ENCODE peak calls at places on chromosome 21, in seven cellular contexts. Q, P, N, T, B, R and Y are unnamed samples.

GRCh38 chr21:15250384-15250783 is 185.6 kb upstream of the NRIP1 start:
- DNase-seq in R (no peak), Q (no peak), N (no peak), B (no peak), T (peak), P (no peak), Y (no peak)

GRCh38 chr21:45091540-45092322 is 17.4 kb downstream of the ADARB1 start:
- DNase-seq in N (no peak), B (no peak), R (no peak), Q (no peak), P (no peak), T (peak), Y (no peak)

GRCh38 chr21:25963186-25963585 is 207.4 kb downstream of the APP start:
- DNase-seq in R (no peak), P (no peak), Q (no peak), B (no peak), T (peak), N (no peak), Y (peak)

GRCh38 chr21:44424608-44425306 is 30.6 kb upstream of the LRRC3 start:
- DNase-seq in N (no peak), Q (no peak), R (no peak), B (no peak), T (no peak), P (peak), Y (no peak)

GRCh38 chr21:25887166-25887565 is 152.4 kb downstream of the GABPA start:
- DNase-seq in P (no peak), B (no peak), Q (no peak), R (peak), N (no peak), T (no peak), Y (no peak)

GRCh38 chr21:29892379-29892778 is 47.4 kb downstream of the GRIK1 start:
- DNase-seq in N (no peak), B (no peak), R (no peak), T (no peak), P (no peak), Q (no peak), Y (no peak)

GRCh38 chr21:25396135-25396711 is 211.1 kb downstream of the MRPL39 start:
- DNase-seq in N (no peak), B (no peak), R (no peak), P (no peak), T (no peak), Q (no peak), Y (no peak)

GRCh38 chr21:37455504-37455911 is 88.9 kb downstream of the DYRK1A start:
- DNase-seq in Q (no peak), P (no peak), T (peak), B (peak), N (no peak), R (peak), Y (peak)

GRCh38 chr21:14850394-14850793 is 214.4 kb downstream of the NRIP1 start:
- DNase-seq in R (no peak), B (no peak), N (no peak), P (no peak), Q (no peak), T (peak), Y (no peak)

GRCh38 chr21:44377201-44377921 is 23.9 kb downstream of the TRPM2 start:
- DNase-seq in Q (no peak), T (no peak), N (no peak), B (no peak), R (peak), P (peak), Y (no peak)

GRCh38 chr21:45020629-45021427 is 53.6 kb upstream of the ADARB1 start:
- DNase-seq in N (no peak), P (no peak), R (no peak), Q (no peak), B (no peak), T (no peak), Y (no peak)

GRCh38 chr21:44636209-44637017 is 743 bp upstream of the KRTAP10-10 start:
- DNase-seq in T (no peak), N (no peak), B (no peak), Q (no peak), R (no peak), P (no peak), Y (no peak)

GRCh38 chr21:31647650-31648049 is 11.8 kb upstream of the SOD1 start:
- DNase-seq in R (no peak), B (no peak), T (no peak), N (no peak), Q (no peak), P (no peak), Y (no peak)

GRCh38 chr21:40373760-40374159 is 473.2 kb downstream of the DSCAM start:
- DNase-seq in N (no peak), R (no peak), P (no peak), T (no peak), B (no peak), Q (no peak), Y (no peak)

GRCh38 chr21:15976807-15977206 is 247.0 kb downstream of the USP25 start:
- DNase-seq in P (no peak), N (no peak), R (peak), T (no peak), Q (no peak), B (no peak), Y (no peak)

DNA sequence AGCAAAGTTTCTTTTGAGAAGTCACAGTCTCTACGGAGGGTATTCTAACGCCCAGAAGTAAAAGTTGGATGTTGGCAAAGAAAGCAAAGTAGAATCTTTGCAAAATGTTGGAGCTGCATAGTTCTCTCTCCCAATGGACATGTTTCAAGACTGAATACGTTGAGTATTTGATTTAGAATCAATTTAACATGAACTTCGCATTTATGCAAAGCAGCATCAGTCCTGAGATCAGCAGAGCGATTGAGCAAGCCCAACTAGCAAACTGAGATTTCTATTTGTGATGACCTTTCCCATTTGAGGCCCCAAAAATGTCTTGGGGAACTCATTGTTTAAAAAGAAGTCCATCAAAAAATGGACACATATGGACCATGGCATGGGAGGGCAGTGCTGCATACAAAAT is 8.0 kb downstream of the RUNX1 start:
- DNase-seq in T (no peak), R (no peak), Q (no peak), N (no peak), P (no peak), B (no peak), Y (no peak)
- H2BK5ac ChIP-seq in T (no peak), R (no peak), Q (no peak), N (no peak), P (no peak), B (no peak), Y (no peak)

DNA sequence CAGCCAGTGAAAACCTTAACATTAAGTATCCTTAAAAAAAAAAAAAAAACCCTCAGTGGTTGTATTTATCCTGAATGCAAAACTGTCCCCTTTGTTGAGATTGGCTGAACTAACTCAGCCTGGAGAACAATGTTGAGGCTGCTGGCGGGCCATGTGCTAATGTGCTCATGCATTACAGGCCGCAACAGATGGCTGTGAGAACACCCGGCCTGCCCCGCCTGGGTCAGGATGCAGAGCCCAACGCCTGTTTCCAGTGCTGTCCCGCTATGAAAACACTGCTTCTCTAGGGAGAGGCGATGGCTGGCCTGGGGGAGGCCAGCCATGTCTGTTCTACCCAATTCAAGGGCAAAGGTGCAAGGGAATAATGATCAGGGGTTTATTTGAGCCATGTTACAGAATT is 13.8 kb downstream of the OLIG2 start:
- DNase-seq in N (no peak), R (no peak), B (no peak), Q (no peak), P (no peak), T (no peak), Y (no peak)
- H4K8ac ChIP-seq in N (no peak), R (no peak), B (no peak), Q (no peak), P (no peak), T (no peak), Y (no peak)

GRCh38 chr21:42535602-42536171 is 22.0 kb downstream of the SLC37A1 start:
- DNase-seq in N (no peak), Q (no peak), T (no peak), R (no peak), B (no peak), P (no peak), Y (no peak)

GRCh38 chr21:42538479-42539275 is 25.0 kb downstream of the SLC37A1 start:
- DNase-seq in R (no peak), P (no peak), T (no peak), B (no peak), Q (no peak), N (no peak), Y (no peak)

GRCh38 chr21:42536601-42537000 is 22.9 kb downstream of the SLC37A1 start:
- DNase-seq in Q (no peak), R (no peak), P (no peak), N (no peak), B (no peak), T (no peak), Y (no peak)

GRCh38 chr21:42539342-42539741 is 25.7 kb downstream of the SLC37A1 start:
- DNase-seq in P (no peak), B (no peak), Q (no peak), R (no peak), N (no peak), T (no peak), Y (no peak)

DNA sequence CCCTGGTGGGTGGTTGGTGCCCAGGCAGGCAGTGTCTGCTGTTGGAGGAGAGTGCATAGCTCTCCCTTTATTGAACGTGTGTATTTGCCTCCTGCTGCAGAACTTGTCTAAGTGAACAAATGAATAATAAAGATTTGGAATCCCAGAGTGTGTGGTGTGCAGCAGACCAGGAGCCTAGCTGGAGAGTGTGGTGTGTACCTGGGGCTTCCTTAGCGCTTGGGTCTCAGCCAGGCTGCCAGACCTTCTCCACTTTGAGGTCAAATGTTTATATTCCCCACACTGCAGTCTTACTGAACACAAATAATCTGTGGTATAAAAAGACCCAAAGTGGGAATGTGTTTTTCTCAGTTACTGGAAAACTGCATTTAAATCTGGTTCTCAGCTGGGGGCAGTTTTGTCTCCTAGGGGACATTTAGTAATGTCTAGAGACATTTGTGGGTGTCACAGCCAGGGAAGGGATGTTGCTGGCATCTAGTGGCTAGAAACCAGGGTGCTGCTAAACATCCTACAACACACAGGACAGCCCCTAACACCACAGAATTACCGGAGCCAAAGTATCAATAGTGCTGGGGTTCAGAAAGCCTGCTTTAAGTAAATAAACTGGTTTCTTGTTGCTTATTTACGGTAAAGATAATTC is 23.6 kb downstream of the SLC37A1 start:
- DNase-seq in R (no peak), Q (no peak), B (no peak), T (no peak), P (no peak), N (no peak), Y (peak)
- H3K4ac ChIP-seq in R (no peak), Q (no peak), B (no peak), T (no peak), P (no peak), N (no peak), Y (no peak)

GRCh38 chr21:33899199-33899598 is 16.4 kb downstream of the ATP5PO start:
- DNase-seq in T (peak), R (no peak), Q (no peak), N (no peak), B (no peak), P (no peak), Y (no peak)

GRCh38 chr21:33902349-33902748 is 13.3 kb downstream of the ATP5PO start:
- DNase-seq in R (no peak), T (no peak), Q (no peak), N (no peak), P (no peak), B (no peak), Y (no peak)

GRCh38 chr21:33898546-33898945 is 17.1 kb downstream of the ATP5PO start:
- DNase-seq in Q (no peak), R (no peak), B (no peak), P (no peak), T (peak), N (no peak), Y (no peak)

GRCh38 chr21:33904041-33904440 is 11.6 kb downstream of the ATP5PO start:
- DNase-seq in R (no peak), T (no peak), B (no peak), Q (no peak), P (no peak), N (no peak), Y (no peak)

GRCh38 chr21:33901421-33902288 is 13.9 kb downstream of the ATP5PO start:
- DNase-seq in T (peak), R (peak), Q (no peak), N (peak), P (peak), B (peak), Y (peak)
- H2BK5ac ChIP-seq in T (no peak), R (no peak), Q (no peak), N (no peak), P (no peak), B (no peak), Y (no peak)

DNA sequence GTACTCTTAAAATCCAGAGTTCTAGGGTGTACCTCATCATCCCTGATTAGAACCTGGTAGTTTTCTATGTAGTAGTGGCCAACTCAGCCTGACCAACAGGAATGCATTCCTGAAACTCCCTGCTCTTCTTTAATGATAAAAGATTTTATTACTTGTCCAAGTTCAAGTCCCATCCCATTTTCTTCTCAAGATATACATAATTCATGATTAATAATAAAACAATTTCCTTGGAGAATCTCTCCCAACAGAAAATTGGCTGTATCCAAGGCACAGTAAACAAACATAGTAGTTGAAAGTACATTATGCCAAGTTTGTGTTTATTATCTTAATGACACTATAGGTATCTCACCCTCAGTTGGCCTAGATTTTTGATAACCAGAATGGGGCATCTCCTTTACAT is 714.1 kb upstream of the ADAMTS5 start:
- DNase-seq in Q (no peak), T (peak), P (no peak), R (no peak), N (no peak), B (no peak), Y (peak)
- H4K8ac ChIP-seq in Q (no peak), T (no peak), P (no peak), R (no peak), N (no peak), B (no peak), Y (no peak)

GRCh38 chr21:22679207-22679606 is 1681.0 kb downstream of the NCAM2 start:
- DNase-seq in T (no peak), R (no peak), N (no peak), P (no peak), B (no peak), Q (no peak), Y (no peak)
- H3K4ac ChIP-seq in T (no peak), R (no peak), N (no peak), P (no peak), B (no peak), Q (no peak), Y (no peak)

DNA sequence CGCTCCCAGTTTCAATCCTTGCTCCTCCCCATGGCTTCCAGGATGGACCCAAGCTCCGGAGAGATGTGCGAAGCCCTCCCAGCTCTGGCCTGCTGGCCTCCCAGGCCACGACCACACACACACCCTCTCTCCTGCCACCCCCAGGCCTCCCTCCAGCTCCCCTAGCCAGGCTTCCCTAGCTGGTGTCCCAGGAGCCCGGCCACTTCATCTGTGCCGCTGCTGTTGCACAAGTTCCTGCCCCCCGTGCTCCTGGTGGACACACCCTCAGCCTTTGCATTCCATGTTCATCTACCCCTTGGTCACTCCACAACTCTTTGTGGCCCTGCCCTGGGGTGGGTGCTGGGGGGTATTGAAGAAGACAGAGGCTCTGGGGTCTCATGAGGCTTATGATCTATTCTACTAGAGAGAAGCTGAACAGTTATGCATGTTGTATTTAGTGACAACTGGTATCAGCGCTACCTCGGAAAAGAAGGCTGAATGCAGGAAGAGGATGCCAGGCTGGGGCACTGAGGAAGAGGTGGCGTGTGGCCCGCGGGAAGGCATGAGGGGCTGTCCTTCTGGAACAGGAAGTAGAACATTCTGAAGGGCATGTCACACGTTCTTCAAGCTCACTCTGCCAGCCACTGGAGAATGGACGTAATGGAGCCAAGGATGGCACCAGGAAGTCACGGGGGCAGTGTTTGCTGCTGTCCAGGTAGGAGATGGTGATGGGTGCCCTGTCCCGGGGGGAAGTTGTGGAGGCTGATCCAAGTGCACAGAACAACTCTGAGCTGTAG is 172.4 kb downstream of the PSMG1 start:
- DNase-seq in Q (no peak), T (no peak), N (no peak), P (no peak), R (no peak), B (no peak), Y (no peak)
- H2BK5ac ChIP-seq in Q (no peak), T (no peak), N (no peak), P (no peak), R (no peak), B (no peak), Y (no peak)

DNA sequence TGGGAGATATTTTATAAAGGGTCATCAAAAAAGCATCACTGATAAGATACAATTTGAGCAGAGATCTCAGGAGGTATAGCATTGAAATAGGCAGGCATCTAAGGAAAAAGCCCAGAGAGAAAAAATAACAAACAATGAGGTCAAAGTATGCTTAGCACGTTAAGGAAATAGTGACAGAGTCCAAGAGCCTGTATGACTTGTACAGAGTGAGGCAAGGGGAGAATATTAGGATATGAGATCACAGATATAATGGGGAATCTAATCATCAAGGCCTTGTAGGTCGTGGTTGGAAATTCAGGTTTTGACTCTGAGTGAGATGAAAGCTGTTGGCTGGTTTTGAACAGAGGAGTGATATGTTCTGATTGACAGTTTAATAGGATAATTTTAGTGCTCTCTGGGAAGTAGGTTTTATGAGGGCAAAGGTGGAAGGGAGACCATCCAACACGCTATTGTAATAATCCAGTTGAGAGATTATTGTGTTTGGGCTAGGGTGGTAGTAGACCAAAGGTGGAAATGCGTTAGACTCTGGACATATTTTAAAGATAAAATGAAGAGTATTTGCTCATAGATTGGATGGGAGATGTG is 644.6 kb upstream of the TMPRSS15 start:
- DNase-seq in Q (no peak), R (no peak), T (no peak), N (no peak), P (no peak), B (no peak), Y (no peak)
- H4K8ac ChIP-seq in Q (no peak), R (no peak), T (no peak), N (no peak), P (no peak), B (no peak), Y (no peak)

DNA sequence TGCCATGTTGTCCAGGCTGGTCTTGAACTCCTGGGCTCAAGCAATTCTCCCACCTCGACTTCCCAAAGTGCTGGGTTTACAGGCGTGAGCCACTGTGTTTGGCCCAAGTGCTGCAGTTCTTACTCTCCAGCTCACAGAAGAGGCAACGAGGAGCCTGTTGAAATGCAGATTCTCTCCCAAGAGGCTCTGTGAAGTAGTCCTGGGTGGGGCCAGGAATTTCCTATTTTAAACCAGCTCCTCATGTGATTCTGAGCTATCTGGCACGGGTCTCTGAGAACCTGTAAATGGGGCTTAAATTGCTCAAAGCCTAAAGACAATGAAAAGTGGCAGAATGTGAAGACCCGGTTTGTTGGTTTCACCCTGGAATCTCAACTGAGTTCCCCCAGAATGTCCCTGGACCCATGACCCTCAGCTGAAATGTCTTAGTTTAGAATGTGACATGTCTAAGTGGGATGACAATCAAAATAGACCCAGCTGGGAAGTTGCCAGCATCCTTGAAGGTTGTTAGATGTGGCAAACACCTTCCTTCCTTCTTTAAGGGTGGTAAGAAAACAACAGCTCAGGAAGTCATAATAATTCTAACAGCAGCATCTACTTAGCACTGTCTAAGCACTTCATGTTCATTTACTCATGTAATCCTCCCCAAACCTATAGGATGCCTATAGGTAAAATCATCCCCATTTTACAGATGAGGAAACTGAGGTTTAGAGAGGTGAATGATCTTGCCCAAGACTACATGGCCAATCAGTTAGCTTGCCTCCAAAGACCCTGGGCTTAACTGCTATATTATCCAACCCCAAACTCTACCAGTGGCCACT is 20.8 kb upstream of the ATP5PO start:
- DNase-seq in N (no peak), P (no peak), T (no peak), R (peak), Q (no peak), B (no peak), Y (no peak)
- H3K4ac ChIP-seq in N (no peak), P (no peak), T (no peak), R (no peak), Q (no peak), B (no peak), Y (no peak)